ENCODE peak calls at places on chromosome 16, in four cellular contexts. Z, J, S and W are unnamed samples.

GRCh38 chr16:87229230-87230192 is 87.7 kb downstream of the C16orf95 start:
- DNase-seq in S (no peak), J (no peak), Z (no peak), W (no peak)

GRCh38 chr16:58019866-58020538 is 5.6 kb upstream of the MMP15 start:
- DNase-seq in J (no peak), Z (no peak), S (no peak), W (no peak)

GRCh38 chr16:7398536-7398935 is 65.9 kb downstream of the RBFOX1 start:
- DNase-seq in Z (no peak), J (no peak), S (no peak), W (no peak)

GRCh38 chr16:84699147-84699711 is 571 bp upstream of the USP10 start:
- DNase-seq in S (peak), Z (peak), J (no peak), W (peak)

GRCh38 chr16:34802396-34802795 is 1343.0 kb downstream of the TP53TG3F start:
- DNase-seq in S (no peak), Z (no peak), J (no peak), W (no peak)

GRCh38 chr16:85543536-85543935 is 69.6 kb upstream of the GSE1 start:
- DNase-seq in Z (no peak), J (no peak), S (no peak), W (no peak)

GRCh38 chr16:19089410-19089955 is 22.1 kb downstream of the COQ7 start:
- DNase-seq in Z (no peak), J (no peak), S (no peak), W (no peak)

GRCh38 chr16:17032332-17032731 is 438.4 kb downstream of the XYLT1 start:
- DNase-seq in Z (no peak), J (no peak), S (no peak), W (peak)

GRCh38 chr16:4213721-4214120 is 28.2 kb downstream of the SRL start:
- DNase-seq in J (no peak), Z (peak), S (peak), W (no peak)

GRCh38 chr16:72877374-72878028 is 170.4 kb downstream of the ZFHX3 start:
- DNase-seq in J (peak), Z (peak), S (peak), W (no peak)

GRCh38 chr16:12168054-12169018 is 191.8 kb downstream of the SNX29 start:
- DNase-seq in J (no peak), Z (no peak), S (no peak), W (no peak)

GRCh38 chr16:84526794-84527485 is 22.5 kb upstream of the MEAK7 start:
- DNase-seq in J (peak), S (no peak), Z (peak), W (no peak)

GRCh38 chr16:46972429-46972970 is 974 bp downstream of the DNAJA2 start:
- DNase-seq in S (peak), J (no peak), Z (peak), W (peak)

GRCh38 chr16:71456801-71457200 is 5.2 kb downstream of the ZNF23 start:
- DNase-seq in S (no peak), J (no peak), Z (no peak), W (no peak)

GRCh38 chr16:67598527-67598926 is 36.2 kb downstream of the CTCF start:
- DNase-seq in J (peak), Z (no peak), S (no peak), W (no peak)

GRCh38 chr16:58492066-58492465 is 7.9 kb upstream of the NDRG4 start:
- DNase-seq in J (no peak), S (no peak), Z (no peak), W (no peak)

GRCh38 chr16:1772362-1772907 is at the start of gene EME2:
- DNase-seq in S (no peak), Z (peak), J (no peak), W (peak)

GRCh38 chr16:51839697-51840462 is 688.8 kb upstream of the SALL1 start:
- DNase-seq in J (no peak), S (peak), Z (peak), W (peak)

GRCh38 chr16:76741623-76742022 is 449.4 kb upstream of the MON1B start:
- DNase-seq in J (no peak), S (no peak), Z (no peak), W (no peak)

GRCh38 chr16:69513180-69513966 is 52.4 kb upstream of the NFAT5 start:
- DNase-seq in S (peak), J (no peak), Z (peak), W (no peak)

GRCh38 chr16:23185661-23186060 is 3.1 kb downstream of the SCNN1G start:
- DNase-seq in Z (no peak), S (no peak), J (no peak), W (no peak)

GRCh38 chr16:259814-260253 is 15.9 kb downstream of the RGS11 start:
- DNase-seq in Z (no peak), J (no peak), S (no peak), W (no peak)

GRCh38 chr16:28014851-28015250 is 48.7 kb downstream of the GSG1L start:
- DNase-seq in S (no peak), Z (no peak), J (no peak), W (no peak)

GRCh38 chr16:53999841-54000240 is 286.7 kb downstream of the IRX3 start:
- DNase-seq in Z (no peak), J (peak), S (no peak), W (no peak)

GRCh38 chr16:914453-914852 is 56.3 kb downstream of the LMF1 start:
- DNase-seq in Z (peak), S (no peak), J (no peak), W (no peak)

GRCh38 chr16:68770671-68771070 is 33.6 kb downstream of the CDH1 start:
- DNase-seq in Z (no peak), J (no peak), S (no peak), W (no peak)

GRCh38 chr16:56744996-56745640 is 15.2 kb downstream of the NUP93 start:
- DNase-seq in S (no peak), Z (no peak), J (no peak), W (no peak)

GRCh38 chr16:11670171-11671131 is 2.2 kb downstream of the SNN start:
- DNase-seq in S (no peak), Z (no peak), J (no peak), W (no peak)